ENCODE peak calls at places on chromosomes 3 and 15, in four cellular contexts. One of them, this sample, is unnamed.

GRCh38 chr3:159236306-159236705 is 434.5 kb downstream of the MFSD1 start:
- DNase-seq in foreskin melanocyte: no peak
- DNase-seq in choroid plexus epithelial cell: peak; percentile 44
- DNase-seq in uterus: no peak
- DNase-seq in this sample: no peak

GRCh38 chr3:110710605-110711004 is 361.0 kb upstream of the NECTIN3 start:
- DNase-seq in foreskin melanocyte: no peak
- DNase-seq in choroid plexus epithelial cell: no peak
- DNase-seq in uterus: no peak
- DNase-seq in this sample: no peak

GRCh38 chr3:190306513-190307163 is 15.6 kb downstream of the CLDN1 start:
- DNase-seq in foreskin melanocyte: no peak
- DNase-seq in choroid plexus epithelial cell: peak; percentile 65
- DNase-seq in uterus: peak; percentile 40
- DNase-seq in this sample: no peak

GRCh38 chr3:138941259-138941885 is 5.6 kb downstream of the FOXL2 start:
- DNase-seq in foreskin melanocyte: no peak
- DNase-seq in choroid plexus epithelial cell: peak; percentile 64
- DNase-seq in uterus: no peak
- DNase-seq in this sample: peak; percentile 68

GRCh38 chr15:68681836-68682235 is 103.0 kb downstream of the CORO2B start:
- DNase-seq in foreskin melanocyte: no peak
- DNase-seq in choroid plexus epithelial cell: no peak
- DNase-seq in uterus: no peak
- DNase-seq in this sample: no peak

GRCh38 chr3:160545481-160545880 is 19.9 kb downstream of the KPNA4 start:
- DNase-seq in foreskin melanocyte: no peak
- DNase-seq in choroid plexus epithelial cell: no peak
- DNase-seq in uterus: no peak
- DNase-seq in this sample: no peak

GRCh38 chr3:157226173-157226847 is 66.4 kb upstream of the CCNL1 start:
- DNase-seq in foreskin melanocyte: no peak
- DNase-seq in choroid plexus epithelial cell: peak; percentile 57
- DNase-seq in uterus: no peak
- DNase-seq in this sample: no peak

GRCh38 chr15:62390793-62391543 is 225.9 kb upstream of the C2CD4B start:
- DNase-seq in foreskin melanocyte: peak; percentile 37
- DNase-seq in choroid plexus epithelial cell: peak; percentile 54
- DNase-seq in uterus: peak; percentile 41
- DNase-seq in this sample: peak; percentile 8

GRCh38 chr3:52246264-52246620 is 683 bp downstream of the PPM1M start:
- DNase-seq in foreskin melanocyte: no peak
- DNase-seq in choroid plexus epithelial cell: no peak
- DNase-seq in uterus: no peak
- DNase-seq in this sample: no peak

This sample was measured in SK-MEL-5.